ENCODE peak calls at places on chromosomes 11 and 22, in four cellular contexts. One of them, this sample, is unnamed.

GRCh38 chr11:2674681-2675131 is 25.1 kb downstream of the KCNQ1OT1 start:
- DNase-seq in adrenal gland: no peak
- DNase-seq in bronchial epithelial cell: no peak
- DNase-seq in iPS DF 6.9: no peak
- DNase-seq in this sample: no peak

GRCh38 chr11:85752890-85753581 is 57.9 kb downstream of the SYTL2 start:
- DNase-seq in adrenal gland: peak
- DNase-seq in bronchial epithelial cell: no peak
- DNase-seq in iPS DF 6.9: no peak
- DNase-seq in this sample: no peak

GRCh38 chr11:104892723-104893511 is 5.3 kb downstream of the CASP12 start:
- DNase-seq in adrenal gland: no peak
- DNase-seq in bronchial epithelial cell: no peak
- DNase-seq in iPS DF 6.9: no peak
- DNase-seq in this sample: no peak

GRCh38 chr11:77121096-77121640 is 6.9 kb upstream of the MYO7A start:
- DNase-seq in adrenal gland: no peak
- DNase-seq in bronchial epithelial cell: no peak
- DNase-seq in iPS DF 6.9: no peak
- DNase-seq in this sample: no peak

GRCh38 chr11:99370557-99371200 is 349.9 kb downstream of the CNTN5 start:
- DNase-seq in adrenal gland: peak
- DNase-seq in bronchial epithelial cell: peak
- DNase-seq in iPS DF 6.9: no peak
- DNase-seq in this sample: peak

GRCh38 chr22:28984482-28985158 is 77.0 kb downstream of the C22orf31 start:
- DNase-seq in adrenal gland: no peak
- DNase-seq in bronchial epithelial cell: no peak
- DNase-seq in iPS DF 6.9: no peak
- DNase-seq in this sample: no peak

GRCh38 chr11:40215605-40216004 is 1243.8 kb downstream of the LRRC4C start:
- DNase-seq in adrenal gland: no peak
- DNase-seq in bronchial epithelial cell: no peak
- DNase-seq in iPS DF 6.9: no peak
- DNase-seq in this sample: no peak

GRCh38 chr11:47361419-47361818 is 8.9 kb upstream of the MYBPC3 start:
- DNase-seq in adrenal gland: no peak
- DNase-seq in bronchial epithelial cell: no peak
- DNase-seq in iPS DF 6.9: no peak
- DNase-seq in this sample: no peak